ENCODE peak calls at places on chromosomes 3 and 15, in eight cellular contexts. T is NCI-H446; M is cardiac muscle cell; A is T-helper 9 cell; H is activated CD4-positive, CD25-positive, alpha-beta regulatory T cell treated with anti-CD3 and anti-CD28 coated beads, Interleukin-2, amount 50 U/mL, for 16 hours; S is AG09309; K is mesothelial cell of epicardium; X is sciatic nerve. G is an unnamed sample.

GRCh38 chr3:59563966-59564365 is 514.1 kb upstream of the CFAP20DC start:
- DNase-seq in T (no peak), M (peak), A (no peak), H (no peak), S (no peak), K (no peak), X (no peak), G (no peak)

GRCh38 chr15:60835974-60836373 is 357.0 kb upstream of the ICE2 start:
- DNase-seq in T (no peak), M (no peak), A (no peak), H (no peak), S (peak), K (no peak), X (no peak), G (peak)

GRCh38 chr3:132536442-132537153 is 60.5 kb upstream of the ACKR4 start:
- DNase-seq in T (no peak), M (no peak), A (no peak), H (no peak), S (no peak), K (no peak), X (no peak), G (peak)

GRCh38 chr3:145776782-145777408 is 384.1 kb downstream of the PLOD2 start:
- DNase-seq in T (peak), M (peak), A (no peak), H (no peak), S (peak), K (no peak), X (no peak), G (peak)

GRCh38 chr15:100918034-100918689 is 995 bp upstream of the LRRK1 start:
- DNase-seq in T (peak), M (peak), A (peak), H (peak), S (peak), K (peak), X (peak), G (peak)

GRCh38 chr3:105397974-105398373 is 31.3 kb downstream of the ALCAM start:
- DNase-seq in T (peak), M (no peak), A (no peak), H (no peak), S (no peak), K (no peak), X (no peak), G (no peak)

GRCh38 chr3:67526246-67526645 is 128.2 kb downstream of the SUCLG2 start:
- DNase-seq in T (no peak), M (peak), A (no peak), H (no peak), S (peak), K (no peak), X (no peak), G (peak)

GRCh38 chr3:14445773-14446172 is 43.4 kb downstream of the SLC6A6 start:
- DNase-seq in T (no peak), M (no peak), A (no peak), H (no peak), S (no peak), K (no peak), X (no peak), G (no peak)

GRCh38 chr15:65303687-65304392 is 637 bp upstream of the RNU5B-1 start:
- DNase-seq in T (peak), M (peak), A (no peak), H (peak), S (no peak), K (peak), X (no peak), G (peak)

G was measured in HFFc6.